ENCODE peak calls at places on chromosome 1, in eight cellular contexts. U is transverse colon, J is adrenal gland, W is heart left ventricle, S is A549, H is Peyer's patch, Z is NB4, P is esophagus muscularis mucosa. K is an unnamed sample.

GRCh38 chr1:197391303-197392226 is 123.5 kb downstream of the CRB1 start:
- DNase-seq in H (no peak), J (no peak), P (no peak), U (no peak), W (no peak), S (peak), Z (peak), K (peak)

GRCh38 chr1:97902067-97902466 is 18.8 kb downstream of the DPYD start:
- DNase-seq in J (no peak), Z (no peak), H (no peak), W (no peak), U (no peak), S (no peak), P (no peak), K (no peak)

GRCh38 chr1:95323117-95323516 is 89.1 kb downstream of the RWDD3 start:
- DNase-seq in S (no peak), P (no peak), H (no peak), U (no peak), W (no peak), Z (peak), J (peak), K (no peak)

GRCh38 chr1:226602186-226603029 is 53.8 kb downstream of the STUM start:
- DNase-seq in H (peak), U (peak), J (peak), P (no peak), W (peak), S (no peak), Z (no peak), K (no peak)

GRCh38 chr1:107138767-107139445 is 1.9 kb upstream of the NTNG1 start:
- DNase-seq in J (no peak), Z (no peak), H (no peak), S (no peak), U (no peak), P (no peak), W (no peak), K (no peak)

GRCh38 chr1:26584022-26584485 is 54.5 kb downstream of the RPS6KA1 start:
- DNase-seq in H (no peak), J (no peak), W (no peak), Z (peak), S (peak), U (no peak), P (no peak), K (peak)

GRCh38 chr1:81498370-81499184 is 302.2 kb upstream of the ADGRL2 start:
- DNase-seq in J (no peak), S (no peak), Z (no peak), U (no peak), H (no peak), W (no peak), P (no peak), K (no peak)

GRCh38 chr1:65213271-65213905 is 65.4 kb downstream of the AK4 start:
- DNase-seq in P (no peak), Z (no peak), H (no peak), S (no peak), W (no peak), J (no peak), U (no peak), K (peak)

GRCh38 chr1:40133122-40133665 is 28.0 kb upstream of the RLF start:
- DNase-seq in Z (no peak), S (no peak), U (no peak), H (no peak), J (no peak), P (no peak), W (no peak), K (no peak)

GRCh38 chr1:2587860-2588571 is 1.4 kb downstream of the PRXL2B start:
- DNase-seq in U (no peak), Z (no peak), J (no peak), P (no peak), S (no peak), W (no peak), H (no peak), K (no peak)

GRCh38 chr1:12309783-12310742 is 80.2 kb downstream of the VPS13D start:
- DNase-seq in P (no peak), J (no peak), W (peak), Z (no peak), U (peak), H (no peak), S (no peak), K (no peak)

GRCh38 chr1:27011058-27011764 is 1.4 kb downstream of the TENT5B start:
- DNase-seq in S (peak), J (peak), P (no peak), U (peak), H (peak), Z (no peak), W (no peak), K (no peak)

GRCh38 chr1:78712467-78712866 is 62.8 kb downstream of the IFI44 start:
- DNase-seq in S (no peak), J (no peak), Z (no peak), U (no peak), P (no peak), W (no peak), H (no peak), K (no peak)

GRCh38 chr1:209657140-209657879 is 5.1 kb upstream of the LAMB3 start:
- DNase-seq in U (no peak), W (no peak), Z (peak), J (no peak), S (no peak), H (no peak), P (no peak), K (no peak)

GRCh38 chr1:209655412-209655811 is 3.2 kb upstream of the LAMB3 start:
- DNase-seq in H (no peak), U (no peak), Z (no peak), J (no peak), S (no peak), P (no peak), W (no peak), K (no peak)

GRCh38 chr1:209657918-209658317 is 5.7 kb upstream of the LAMB3 start:
- DNase-seq in W (no peak), U (no peak), P (no peak), H (no peak), S (no peak), J (no peak), Z (no peak), K (no peak)

GRCh38 chr1:209653915-209654351 is 1.7 kb upstream of the LAMB3 start:
- DNase-seq in S (no peak), J (no peak), Z (no peak), W (no peak), H (peak), P (no peak), U (peak), K (no peak)

GRCh38 chr1:209655832-209656231 is 3.6 kb upstream of the LAMB3 start:
- DNase-seq in Z (no peak), J (no peak), U (peak), S (no peak), P (no peak), W (no peak), H (peak), K (no peak)
- TF ChIP-seq POLR2A in Z (no peak), J (no peak), U (no peak), S (no peak), P (no peak), W (no peak), H (peak), K (no peak)

GRCh38 chr1:248838357-248839167 is 538 bp downstream of the ZNF672 start:
- DNase-seq in U (peak), S (peak), H (peak), P (peak), Z (peak), J (peak), W (peak), K (peak)
- TF ChIP-seq POLR2A in U (peak), S (peak), H (peak), P (peak), Z (peak), J (peak), W (peak), K (peak)

DNA sequence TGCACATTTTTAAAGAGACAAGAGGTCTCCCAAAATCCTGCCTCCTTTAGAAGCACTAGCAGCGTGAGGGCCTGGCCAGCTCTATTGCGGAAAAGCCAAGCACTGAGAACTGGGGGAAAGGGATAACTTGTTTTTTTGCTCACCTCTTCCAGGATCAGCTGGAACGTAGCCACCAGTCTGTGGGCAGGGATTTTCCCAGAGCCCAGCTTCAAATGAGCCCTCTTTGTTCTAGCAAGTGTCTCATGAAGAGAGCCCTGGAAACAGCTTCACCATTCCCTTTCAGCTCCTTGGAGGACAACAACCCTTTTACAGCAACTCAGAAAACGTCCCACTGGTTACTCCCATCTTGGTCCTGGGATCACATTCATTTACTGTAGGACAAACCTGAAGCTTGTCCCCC is 195.4 kb downstream of the LMX1A start:
- DNase-seq in P (no peak), Z (no peak), H (no peak), S (no peak), W (no peak), U (no peak), J (no peak), K (no peak)
- TF ChIP-seq POLR2A in P (no peak), Z (no peak), H (no peak), S (no peak), W (no peak), U (no peak), J (no peak), K (no peak)

GRCh38 chr1:246724001-246724724 is at the start of gene SCCPDH:
- DNase-seq in W (peak), S (peak), U (peak), H (peak), P (no peak), Z (peak), J (peak), K (peak)
- TF ChIP-seq POLR2A in W (no peak), S (peak), U (peak), H (peak), P (no peak), Z (peak), J (peak), K (peak)

DNA sequence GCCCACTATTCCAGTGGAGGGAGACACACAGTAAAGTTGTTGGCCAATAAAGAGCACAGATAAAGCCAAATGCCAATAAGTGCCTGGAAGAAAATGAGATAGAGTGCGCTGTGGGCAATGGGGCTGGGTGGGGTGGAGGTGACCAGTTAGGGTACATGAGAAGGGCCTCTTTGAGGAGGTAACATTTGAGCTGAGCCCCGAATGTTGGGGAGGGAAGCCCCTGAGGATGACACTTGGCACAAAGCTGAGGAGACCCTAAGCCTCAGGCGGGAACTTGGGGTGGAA is 979 bp downstream of the S100A9 start:
- DNase-seq in Z (no peak), H (no peak), W (no peak), S (no peak), U (no peak), P (peak), J (no peak), K (no peak)
- TF ChIP-seq POLR2A in Z (no peak), H (no peak), W (no peak), S (no peak), U (no peak), P (no peak), J (no peak), K (no peak)

GRCh38 chr1:232226197-232226681 is 403.7 kb downstream of the SIPA1L2 start:
- DNase-seq in J (no peak), S (no peak), H (no peak), P (peak), W (no peak), Z (peak), U (no peak), K (no peak)
- TF ChIP-seq POLR2A in J (no peak), S (no peak), H (no peak), P (no peak), W (no peak), Z (no peak), U (no peak), K (no peak)

DNA sequence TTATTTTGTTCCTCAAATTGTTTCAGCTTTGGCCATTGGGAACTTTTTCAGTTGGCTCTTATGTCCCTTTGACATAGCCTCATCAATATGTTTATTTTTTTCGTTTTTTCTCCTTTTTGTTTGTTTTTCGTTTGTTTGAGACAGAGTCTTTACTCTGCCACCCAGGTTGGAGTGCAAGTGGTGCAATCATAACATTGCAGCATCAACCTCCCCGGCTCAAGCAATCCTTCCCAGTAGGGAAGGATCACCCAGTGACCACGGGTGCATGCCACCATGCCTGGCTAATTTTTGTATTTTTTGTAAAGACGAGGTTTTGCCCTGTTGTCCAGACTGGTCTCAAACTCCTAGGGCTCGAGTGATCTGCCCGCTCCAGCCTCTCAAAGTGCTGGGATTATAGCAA is 8.1 kb downstream of the POLR3GL start:
- DNase-seq in U (no peak), H (no peak), S (peak), J (no peak), Z (no peak), P (no peak), W (no peak), K (no peak)
- TF ChIP-seq POLR2A in U (no peak), H (no peak), S (no peak), J (no peak), Z (no peak), P (no peak), W (no peak), K (no peak)

DNA sequence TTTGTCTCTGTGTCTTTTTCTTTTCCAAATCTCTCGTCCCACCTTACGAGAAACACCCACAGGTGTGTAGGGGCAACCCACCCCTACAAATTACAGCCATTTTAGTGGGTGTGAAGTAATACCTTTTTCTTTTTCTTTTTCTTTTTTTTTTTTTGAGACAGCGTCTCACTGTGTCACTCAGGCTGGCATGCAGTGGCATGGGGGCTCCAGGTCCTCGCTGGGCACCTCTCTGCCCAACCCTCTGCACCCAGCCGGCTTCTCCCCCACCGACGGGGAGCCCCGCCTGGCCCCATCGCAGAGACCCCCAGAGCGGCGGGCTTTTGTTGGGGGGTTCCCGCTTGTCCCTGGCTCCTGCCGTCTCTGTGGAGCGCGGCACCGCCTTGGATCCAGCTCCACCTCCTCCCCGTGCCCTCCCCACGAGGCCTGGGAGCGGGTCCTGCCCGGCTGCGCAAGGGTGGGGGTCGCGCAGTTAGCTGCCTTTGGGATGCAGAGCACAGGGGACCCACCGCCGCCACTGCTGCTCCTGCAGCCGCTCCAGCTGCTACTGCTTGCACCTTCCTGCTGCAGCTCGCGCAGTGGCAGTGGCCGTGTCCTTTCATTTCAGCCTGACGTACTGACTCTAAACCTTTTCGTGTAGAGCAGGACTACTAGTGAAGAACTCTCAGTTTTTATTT is 10.9 kb upstream of the NVL start:
- DNase-seq in J (peak), H (peak), W (no peak), P (no peak), S (peak), Z (peak), U (peak), K (peak)
- TF ChIP-seq POLR2A in J (no peak), H (no peak), W (no peak), P (no peak), S (peak), Z (no peak), U (no peak), K (no peak)